ENCODE peak calls at places on chromosomes 1 and 21, in five cellular contexts. C is tibial nerve, H is right atrium auricular region, E is upper lobe of right lung, Z is PC-9. P is an unnamed sample. For H3K4me1, the result is how much of the 10 kb centered on the place peaks cover.

GRCh38 chr1:17419626-17420328 is 19.7 kb downstream of the RCC2 start:
- DNase-seq in C (peak), H (peak), E (peak), Z (no peak), P (peak)

GRCh38 chr1:65059930-65060538 is 88.0 kb upstream of the AK4 start:
- DNase-seq in C (no peak), H (no peak), E (no peak), Z (peak), P (no peak)

GRCh38 chr1:9128161-9128519 is 762 bp downstream of the GPR157 start:
- DNase-seq in C (no peak), H (no peak), E (peak), Z (no peak), P (no peak)

GRCh38 chr1:27833470-27833869 is 2.9 kb downstream of the PPP1R8 start:
- DNase-seq in C (no peak), H (no peak), E (no peak), Z (no peak), P (no peak)

GRCh38 chr1:189356206-189356605 is 1121.5 kb downstream of the BRINP3 start:
- DNase-seq in C (no peak), H (no peak), E (no peak), Z (no peak), P (no peak)

GRCh38 chr1:20883766-20884165 is 96.7 kb upstream of the HP1BP3 start:
- DNase-seq in C (no peak), H (no peak), E (no peak), Z (no peak), P (peak)

GRCh38 chr1:166914111-166914510 is 38.0 kb upstream of the TADA1 start:
- DNase-seq in C (no peak), H (no peak), E (no peak), Z (no peak), P (no peak)

GRCh38 chr21:41168391-41169257 is 664 bp downstream of the BACE2 start:
- DNase-seq in C (peak), H (peak), E (peak), Z (peak), P (no peak)

GRCh38 chr1:99677416-99677815 is 31.5 kb downstream of the PALMD start:
- DNase-seq in C (no peak), H (no peak), E (no peak), Z (no peak), P (no peak)

GRCh38 chr1:204288061-204288588 is 71.6 kb downstream of the PLEKHA6 start:
- DNase-seq in C (peak), H (peak), E (peak), Z (peak), P (peak)

GRCh38 chr1:31768407-31768806 is 4.3 kb upstream of the ADGRB2 start:
- DNase-seq in C (no peak), H (no peak), E (no peak), Z (no peak), P (no peak)

GRCh38 chr1:167501513-167502191 is 16.7 kb downstream of the CD247 start:
- DNase-seq in C (no peak), H (peak), E (no peak), Z (no peak), P (no peak)

GRCh38 chr1:150066838-150067183 is 765 bp upstream of the VPS45 start:
- DNase-seq in C (no peak), H (no peak), E (peak), Z (no peak), P (peak)

GRCh38 chr1:54051936-54052469 is 1.0 kb downstream of the TMEM59 start:
- DNase-seq in C (peak), H (no peak), E (no peak), Z (no peak), P (no peak)

GRCh38 chr1:229596961-229597699 is 28.8 kb downstream of the TAF5L start:
- DNase-seq in C (peak), H (peak), E (no peak), Z (no peak), P (no peak)

GRCh38 chr1:42765832-42766722 is 751 bp downstream of the P3H1 start:
- DNase-seq in C (peak), H (no peak), E (peak), Z (no peak), P (no peak)

GRCh38 chr1:43992232-43992995 is 1.0 kb downstream of the CCDC24 start:
- DNase-seq in C (no peak), H (no peak), E (no peak), Z (no peak), P (no peak)

GRCh38 chr1:166133276-166133841 is 33.4 kb downstream of the FAM78B start:
- DNase-seq in C (no peak), H (no peak), E (no peak), Z (no peak), P (no peak)

GRCh38 chr1:208291923-208292711 is 47.9 kb upstream of the PLXNA2 start:
- DNase-seq in C (no peak), H (no peak), E (no peak), Z (no peak), P (peak)

GRCh38 chr1:234114648-234115307 is 210.3 kb downstream of the SLC35F3 start:
- DNase-seq in C (peak), H (peak), E (no peak), Z (peak), P (no peak)

GRCh38 chr1:212945056-212945455 is 5.3 kb upstream of the VASH2 start:
- DNase-seq in C (no peak), H (no peak), E (no peak), Z (no peak), P (no peak)
- TF ChIP-seq CTCF in C (no peak), H (no peak), E (no peak), Z (no peak), P (no peak)

DNA sequence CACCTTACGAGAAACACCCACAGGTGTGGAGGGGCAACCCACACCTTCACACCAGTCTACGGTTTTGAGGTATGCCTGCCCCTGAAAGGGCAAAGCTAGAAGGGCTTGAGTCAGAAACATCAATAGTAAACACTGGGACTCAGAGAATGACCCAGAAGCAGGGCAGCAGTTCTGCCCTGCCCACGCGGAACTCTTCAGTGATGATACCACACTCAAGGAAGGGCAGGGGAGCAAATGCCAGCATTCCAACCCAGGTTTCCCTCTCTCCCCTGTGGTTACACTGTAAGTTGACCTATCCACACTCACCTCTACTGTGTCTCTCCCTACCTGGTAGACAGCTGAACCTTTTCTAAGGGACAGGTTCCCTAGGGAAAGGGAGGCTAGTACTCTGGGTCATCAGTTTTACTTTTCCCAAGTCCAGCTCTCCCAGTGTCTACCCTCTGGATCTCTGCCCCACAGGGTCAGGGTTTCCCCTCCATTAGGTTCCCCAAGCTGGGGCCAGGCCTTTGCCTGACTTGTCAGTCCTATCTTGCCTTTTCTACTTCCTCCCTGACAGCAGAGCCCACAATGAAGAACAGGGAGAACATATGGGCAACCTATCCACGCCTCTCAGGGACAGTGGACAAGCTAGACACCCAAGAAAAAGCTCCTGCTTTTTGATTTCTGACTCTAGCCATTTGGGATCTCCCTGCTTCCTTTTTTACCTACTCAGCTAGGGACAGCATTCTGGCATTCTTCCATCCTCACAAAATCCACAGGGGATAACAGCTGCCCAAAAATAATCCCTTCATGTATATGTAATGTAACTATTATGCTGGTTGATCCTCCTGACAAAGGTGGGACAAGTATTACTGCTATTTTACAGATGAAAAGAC is 3.0 kb downstream of the F11R start:
- DNase-seq in C (no peak), H (no peak), E (peak), Z (no peak), P (no peak)
- H3K4me1 ChIP-seq in C (under half), H (under half), E (half or more), Z (half or more), P (half or more)

GRCh38 chr1:185448591-185449186 is 131.6 kb upstream of the IVNS1ABP start:
- DNase-seq in C (no peak), H (no peak), E (no peak), Z (no peak), P (no peak)

GRCh38 chr1:185453496-185454192 is 136.6 kb upstream of the IVNS1ABP start:
- DNase-seq in C (no peak), H (no peak), E (no peak), Z (no peak), P (no peak)

GRCh38 chr1:185450123-185450788 is 133.2 kb upstream of the IVNS1ABP start:
- DNase-seq in C (no peak), H (no peak), E (no peak), Z (no peak), P (no peak)

GRCh38 chr1:185449378-185450101 is 132.5 kb upstream of the IVNS1ABP start:
- DNase-seq in C (no peak), H (no peak), E (no peak), Z (no peak), P (no peak)

GRCh38 chr1:185450917-185451316 is 133.9 kb upstream of the IVNS1ABP start:
- DNase-seq in C (no peak), H (no peak), E (no peak), Z (no peak), P (no peak)
- TF ChIP-seq CTCF in C (no peak), H (no peak), E (no peak), Z (no peak), P (no peak)

GRCh38 chr1:198741744-198742143 is 102.9 kb downstream of the PTPRC start:
- DNase-seq in C (no peak), H (no peak), E (no peak), Z (no peak), P (no peak)

GRCh38 chr1:198751741-198752140 is 112.9 kb downstream of the PTPRC start:
- DNase-seq in C (no peak), H (no peak), E (no peak), Z (no peak), P (no peak)

GRCh38 chr1:198749279-198749678 is 110.4 kb downstream of the PTPRC start:
- DNase-seq in C (no peak), H (no peak), E (no peak), Z (no peak), P (no peak)

GRCh38 chr1:198750081-198750480 is 111.2 kb downstream of the PTPRC start:
- DNase-seq in C (no peak), H (no peak), E (no peak), Z (no peak), P (no peak)

GRCh38 chr1:198747127-198747526 is 108.3 kb downstream of the PTPRC start:
- DNase-seq in C (no peak), H (no peak), E (no peak), Z (no peak), P (no peak)
- H3K4me1 ChIP-seq in C (under half), H (under half), E (under half), Z (under half), P (under half)

GRCh38 chr21:20971296-20971921 is 26.8 kb upstream of the NCAM2 start:
- DNase-seq in C (peak), H (no peak), E (no peak), Z (no peak), P (peak)
- TF ChIP-seq CTCF in C (peak), H (no peak), E (peak), Z (peak), P (no peak)